ENCODE peak calls at places on chromosomes 1 and 21, in eight cellular contexts. R is PC-9; B is lower leg skin; M is CD8-positive, alpha-beta T cell; N is tibial nerve; H is hepatocyte; P is GM10248; L is heart right ventricle. Y is an unnamed sample.

GRCh38 chr1:18134324-18135046 is 26.9 kb downstream of the IGSF21 start:
- DNase-seq in B (no peak), L (no peak), P (no peak), R (no peak), N (no peak), H (peak; percentile 52), M (no peak), Y (no peak)

GRCh38 chr1:64932962-64933295 is 33.4 kb downstream of the JAK1 start:
- DNase-seq in N (no peak), B (no peak), H (no peak), P (no peak), L (no peak), R (no peak), M (no peak), Y (no peak)

GRCh38 chr21:44666401-44667320 is at the start of gene KRTAP12-2:
- DNase-seq in L (no peak), H (no peak), P (no peak), B (no peak), M (no peak), N (no peak), R (peak; percentile 38), Y (no peak)

GRCh38 chr1:173867141-173867752 is 542 bp downstream of the GAS5 start:
- DNase-seq in N (no peak), L (peak; percentile 7), P (no peak), B (no peak), R (no peak), M (no peak), H (no peak), Y (no peak)

GRCh38 chr1:4974981-4975685 is 320.7 kb downstream of the AJAP1 start:
- DNase-seq in P (no peak), N (no peak), R (no peak), B (no peak), L (no peak), M (no peak), H (no peak), Y (no peak)

GRCh38 chr1:244163861-244164562 is 112.9 kb downstream of the ZBTB18 start:
- DNase-seq in P (no peak), L (peak; percentile 41), M (no peak), N (peak; percentile 14), B (no peak), R (peak; percentile 100), H (peak; percentile 73), Y (no peak)

GRCh38 chr1:26961826-26962225 is 1.6 kb upstream of the KDF1 start:
- DNase-seq in N (no peak), M (no peak), B (no peak), R (peak; percentile 88), P (no peak), L (no peak), H (no peak), Y (no peak)

GRCh38 chr1:9350011-9350907 is 57.6 kb downstream of the SPSB1 start:
- DNase-seq in L (no peak), N (no peak), R (no peak), M (no peak), B (no peak), H (no peak), P (no peak), Y (no peak)

GRCh38 chr1:160307455-160307854 is 22.5 kb upstream of the PEX19 start:
- DNase-seq in L (no peak), P (no peak), H (no peak), B (no peak), N (no peak), M (no peak), R (no peak), Y (no peak)

GRCh38 chr1:110283677-110284076 is 55.5 kb upstream of the RBM15 start:
- DNase-seq in B (no peak), R (no peak), M (no peak), P (no peak), L (no peak), H (no peak), N (no peak), Y (no peak)

GRCh38 chr1:247387096-247387495 is 28.9 kb upstream of the NLRP3 start:
- DNase-seq in R (no peak), L (no peak), N (no peak), H (no peak), B (no peak), M (no peak), P (no peak), Y (no peak)

GRCh38 chr1:225949041-225949440 is 8.0 kb upstream of the LEFTY2 start:
- DNase-seq in R (no peak), L (no peak), P (no peak), M (no peak), H (no peak), N (no peak), B (no peak), Y (no peak)

GRCh38 chr1:162988869-162989268 is 80.3 kb upstream of the RGS4 start:
- DNase-seq in P (no peak), B (no peak), N (no peak), R (no peak), L (no peak), M (no peak), H (no peak), Y (no peak)

DNA sequence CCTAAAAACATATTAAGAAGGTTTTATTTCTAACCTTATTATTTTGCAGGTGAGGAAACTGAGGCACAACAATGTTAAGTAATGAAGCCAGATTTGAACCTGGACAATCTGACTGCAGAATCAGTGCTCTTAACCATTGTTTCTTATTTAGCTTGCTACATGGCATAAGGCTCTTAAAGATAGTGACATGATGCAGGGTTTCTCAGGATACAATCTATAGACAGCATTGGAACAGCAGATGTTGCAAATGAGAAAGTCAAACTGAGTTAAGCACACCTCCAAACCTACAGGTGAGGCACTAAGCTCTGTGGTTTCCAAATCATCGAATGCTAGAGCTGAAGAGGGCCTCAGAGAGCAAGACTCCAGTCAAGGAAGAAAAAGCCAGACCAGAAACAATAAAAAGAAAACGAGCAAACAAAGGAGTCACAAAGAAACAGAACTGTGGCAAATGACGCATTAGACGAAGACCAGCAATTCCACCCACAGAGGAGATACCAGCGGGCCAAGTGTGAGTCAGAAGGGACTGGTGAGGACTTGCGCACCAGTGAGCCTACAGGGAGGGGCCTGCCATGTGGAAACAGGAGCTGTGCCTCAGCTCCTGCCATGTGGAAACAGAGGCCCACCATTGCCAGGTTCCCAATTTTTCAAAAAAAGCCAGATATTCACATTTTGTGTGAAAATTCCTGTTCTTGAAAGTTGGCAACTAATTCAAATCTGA is 14.4 kb downstream of the CD58 start:
- DNase-seq in M (peak; percentile 20), N (no peak), R (peak; percentile 91), L (peak; percentile 43), P (no peak), H (peak; percentile 64), B (peak; percentile 74), Y (no peak)
- TF ChIP-seq CTCF in M (no peak), N (no peak), R (no peak), L (no peak), P (peak; percentile 23), H (no peak), B (no peak), Y (no peak)

GRCh38 chr1:194342484-194343262 is 1156.3 kb upstream of the B3GALT2 start:
- DNase-seq in L (no peak), M (no peak), N (no peak), P (no peak), R (no peak), B (no peak), H (no peak), Y (no peak)
- TF ChIP-seq CTCF in L (no peak), M (no peak), N (no peak), P (no peak), R (no peak), B (no peak), H (no peak), Y (peak; percentile 37)

GRCh38 chr1:181115367-181115684 is 26.8 kb downstream of the IER5 start:
- DNase-seq in P (no peak), H (no peak), M (no peak), B (no peak), N (no peak), R (no peak), L (no peak), Y (no peak)
- TF ChIP-seq CTCF in P (no peak), H (no peak), M (no peak), B (no peak), N (no peak), R (no peak), L (no peak), Y (no peak)

GRCh38 chr21:26845750-26846035 is 484 bp upstream of the ADAMTS1 start:
- DNase-seq in H (no peak), R (no peak), B (no peak), P (no peak), N (peak; percentile 22), L (no peak), M (no peak), Y (no peak)
- TF ChIP-seq CTCF in H (no peak), R (no peak), B (no peak), P (no peak), N (no peak), L (no peak), M (no peak), Y (peak; percentile 10)

GRCh38 chr21:26091480-26092018 is 79.0 kb downstream of the APP start:
- DNase-seq in B (no peak), P (no peak), H (no peak), M (no peak), L (no peak), N (no peak), R (no peak), Y (no peak)
- TF ChIP-seq CTCF in B (no peak), P (no peak), H (no peak), M (no peak), L (no peak), N (no peak), R (no peak), Y (peak; percentile 19)